ENCODE peak calls at places on chromosome 1, in six cellular contexts. One of them, this sample, is unnamed.

GRCh38 chr1:240098534-240098933 is 6.9 kb downstream of the FMN2 start:
- DNase-seq in H54: no peak
- DNase-seq in activated T-helper 2 cell treated with anti-CD3 and anti-CD28 coated beads, Interferon-gamma antibody, Interleukin-2, Interleukin-4, amounts not matched to agents 10 μg/mL and 5 μg/mL and 100 μg/mL, durations not matched to agents 14 hours and 24 hours and 36 hours: no peak
- DNase-seq in HAP-1: no peak
- DNase-seq in psoas muscle: no peak
- DNase-seq in T-cell: no peak
- DNase-seq in this sample: no peak

GRCh38 chr1:53362851-53363642 is 35.2 kb upstream of the LRP8 start:
- DNase-seq in psoas muscle: no peak
- DNase-seq in T-cell: no peak
- DNase-seq in activated T-helper 2 cell treated with anti-CD3 and anti-CD28 coated beads, Interferon-gamma antibody, Interleukin-2, Interleukin-4, amounts not matched to agents 10 μg/mL and 5 μg/mL and 100 μg/mL, durations not matched to agents 14 hours and 24 hours and 36 hours: no peak
- DNase-seq in HAP-1: no peak
- DNase-seq in H54: no peak
- DNase-seq in this sample: no peak

GRCh38 chr1:241518447-241519307 is 878 bp downstream of the FH start:
- DNase-seq in psoas muscle: no peak
- DNase-seq in activated T-helper 2 cell treated with anti-CD3 and anti-CD28 coated beads, Interferon-gamma antibody, Interleukin-2, Interleukin-4, amounts not matched to agents 10 μg/mL and 5 μg/mL and 100 μg/mL, durations not matched to agents 14 hours and 24 hours and 36 hours: no peak
- DNase-seq in T-cell: no peak
- DNase-seq in H54: no peak
- DNase-seq in HAP-1: no peak
- DNase-seq in this sample: peak

GRCh38 chr1:6497215-6497866 is 5.9 kb upstream of the PLEKHG5 start:
- DNase-seq in psoas muscle: no peak
- DNase-seq in T-cell: peak
- DNase-seq in H54: no peak
- DNase-seq in activated T-helper 2 cell treated with anti-CD3 and anti-CD28 coated beads, Interferon-gamma antibody, Interleukin-2, Interleukin-4, amounts not matched to agents 10 μg/mL and 5 μg/mL and 100 μg/mL, durations not matched to agents 14 hours and 24 hours and 36 hours: peak
- DNase-seq in HAP-1: peak
- DNase-seq in this sample: peak

GRCh38 chr1:203858975-203859374 is 2.4 kb upstream of the SNRPE start:
- DNase-seq in T-cell: no peak
- DNase-seq in activated T-helper 2 cell treated with anti-CD3 and anti-CD28 coated beads, Interferon-gamma antibody, Interleukin-2, Interleukin-4, amounts not matched to agents 10 μg/mL and 5 μg/mL and 100 μg/mL, durations not matched to agents 14 hours and 24 hours and 36 hours: no peak
- DNase-seq in HAP-1: no peak
- DNase-seq in psoas muscle: no peak
- DNase-seq in H54: no peak
- DNase-seq in this sample: no peak

GRCh38 chr1:224133741-224134299 is 19.9 kb downstream of the FBXO28 start:
- DNase-seq in psoas muscle: no peak
- DNase-seq in H54: no peak
- DNase-seq in HAP-1: no peak
- DNase-seq in activated T-helper 2 cell treated with anti-CD3 and anti-CD28 coated beads, Interferon-gamma antibody, Interleukin-2, Interleukin-4, amounts not matched to agents 10 μg/mL and 5 μg/mL and 100 μg/mL, durations not matched to agents 14 hours and 24 hours and 36 hours: no peak
- DNase-seq in T-cell: no peak
- DNase-seq in this sample: no peak

GRCh38 chr1:168170552-168171508 is 7.9 kb upstream of the TIPRL start:
- DNase-seq in psoas muscle: no peak
- DNase-seq in activated T-helper 2 cell treated with anti-CD3 and anti-CD28 coated beads, Interferon-gamma antibody, Interleukin-2, Interleukin-4, amounts not matched to agents 10 μg/mL and 5 μg/mL and 100 μg/mL, durations not matched to agents 14 hours and 24 hours and 36 hours: no peak
- DNase-seq in HAP-1: no peak
- DNase-seq in H54: no peak
- DNase-seq in T-cell: no peak
- DNase-seq in this sample: no peak

GRCh38 chr1:109609881-109610280 is 9.5 kb downstream of the GNAT2 start:
- DNase-seq in activated T-helper 2 cell treated with anti-CD3 and anti-CD28 coated beads, Interferon-gamma antibody, Interleukin-2, Interleukin-4, amounts not matched to agents 10 μg/mL and 5 μg/mL and 100 μg/mL, durations not matched to agents 14 hours and 24 hours and 36 hours: no peak
- DNase-seq in T-cell: no peak
- DNase-seq in psoas muscle: no peak
- DNase-seq in H54: no peak
- DNase-seq in HAP-1: no peak
- DNase-seq in this sample: no peak

GRCh38 chr1:161198206-161198876 is 513 bp downstream of the ADAMTS4 start:
- DNase-seq in T-cell: no peak
- DNase-seq in psoas muscle: peak
- DNase-seq in activated T-helper 2 cell treated with anti-CD3 and anti-CD28 coated beads, Interferon-gamma antibody, Interleukin-2, Interleukin-4, amounts not matched to agents 10 μg/mL and 5 μg/mL and 100 μg/mL, durations not matched to agents 14 hours and 24 hours and 36 hours: no peak
- DNase-seq in HAP-1: peak
- DNase-seq in H54: no peak
- DNase-seq in this sample: no peak

This sample was measured in T-helper 2 cell treated with Interferon-gamma antibody and Interleukin-4, amounts not matched to agents 5 μg/mL and 100 μg/mL, for 36 hours.